ENCODE peak calls at places on chromosomes 11 and 22, in seven cellular contexts. A is K562, U is H1, I is GM12892, B is SK-N-SH, C is GM12878, L is HepG2. H is an unnamed sample.

GRCh38 chr11:655036-655726 is 18.1 kb downstream of the DRD4 start:
- DNase-seq in A (no peak), U (no peak), I (no peak), B (no peak), C (no peak), L (peak), H (no peak)

GRCh38 chr11:108221401-108221800 is 1.0 kb downstream of the NPAT start:
- DNase-seq in A (peak), U (no peak), I (no peak), B (no peak), C (no peak), L (no peak), H (no peak)

GRCh38 chr11:86765146-86765663 is 35.1 kb upstream of the PRSS23 start:
- DNase-seq in A (no peak), U (no peak), I (no peak), B (no peak), C (no peak), L (no peak), H (no peak)

GRCh38 chr11:66694056-66694410 is 16.3 kb upstream of the RBM4B start:
- DNase-seq in A (no peak), U (no peak), I (no peak), B (no peak), C (no peak), L (no peak), H (no peak)

GRCh38 chr11:117572129-117572528 is 224.9 kb downstream of the DSCAML1 start:
- DNase-seq in A (no peak), U (no peak), I (no peak), B (no peak), C (no peak), L (no peak), H (no peak)

GRCh38 chr11:105740164-105740903 is 130.5 kb downstream of the GRIA4 start:
- DNase-seq in A (no peak), U (no peak), I (no peak), B (no peak), C (peak), L (no peak), H (no peak)

GRCh38 chr11:118342503-118343161 is at the start of gene CD3D:
- DNase-seq in A (peak), U (no peak), I (no peak), B (no peak), C (no peak), L (peak), H (no peak)

GRCh38 chr11:68934321-68934645 is 30.6 kb downstream of the IGHMBP2 start:
- DNase-seq in A (no peak), U (no peak), I (no peak), B (no peak), C (no peak), L (no peak), H (no peak)

GRCh38 chr11:59611570-59612565 is 3.7 kb downstream of the OSBP start:
- DNase-seq in A (no peak), U (no peak), I (no peak), B (no peak), C (no peak), L (peak), H (no peak)

GRCh38 chr11:41404109-41404508 is 55.3 kb downstream of the LRRC4C start:
- DNase-seq in A (no peak), U (no peak), I (no peak), B (peak), C (no peak), L (no peak), H (no peak)

GRCh38 chr22:29801153-29801552 is 34.0 kb downstream of the UQCR10 start:
- DNase-seq in A (no peak), U (no peak), I (no peak), B (no peak), C (no peak), L (no peak), H (no peak)

GRCh38 chr11:113387605-113388211 is at the start of gene ANKK1:
- DNase-seq in A (peak), U (peak), I (no peak), B (peak), C (no peak), L (no peak), H (no peak)

GRCh38 chr11:67689178-67689577 is 14.8 kb upstream of the ALDH3B2 start:
- DNase-seq in A (no peak), U (no peak), I (no peak), B (no peak), C (no peak), L (no peak), H (no peak)

GRCh38 chr22:23033116-23033905 is 37.0 kb upstream of the GNAZ start:
- DNase-seq in A (no peak), U (no peak), I (no peak), B (no peak), C (no peak), L (no peak), H (no peak)

GRCh38 chr11:45285931-45286632 is at the start of gene SYT13:
- DNase-seq in A (no peak), U (peak), I (no peak), B (peak), C (no peak), L (no peak), H (no peak)

GRCh38 chr11:8577791-8578581 is 16.0 kb downstream of the STK33 start:
- DNase-seq in A (no peak), U (no peak), I (no peak), B (no peak), C (no peak), L (no peak), H (no peak)

GRCh38 chr22:49657275-49657973 is 170.2 kb downstream of the BRD1 start:
- DNase-seq in A (peak), U (no peak), I (peak), B (no peak), C (peak), L (no peak), H (peak)

GRCh38 chr11:31240340-31240904 is 129.1 kb downstream of the DCDC1 start:
- DNase-seq in A (peak), U (no peak), I (no peak), B (peak), C (no peak), L (peak), H (no peak)

GRCh38 chr11:23976776-23977380 is 520.0 kb upstream of the LUZP2 start:
- DNase-seq in A (no peak), U (no peak), I (no peak), B (no peak), C (no peak), L (no peak), H (no peak)

GRCh38 chr22:17606472-17606871 is 22.1 kb downstream of the ATP6V1E1 start:
- DNase-seq in A (no peak), U (no peak), I (no peak), B (peak), C (no peak), L (no peak), H (no peak)

GRCh38 chr11:8102296-8102915 is 21.4 kb downstream of the TUB start:
- DNase-seq in A (no peak), U (no peak), I (no peak), B (no peak), C (no peak), L (no peak), H (no peak)

GRCh38 chr11:128859563-128860441 is 7.3 kb downstream of the KCNJ1 start:
- DNase-seq in A (peak), U (peak), I (peak), B (peak), C (no peak), L (peak), H (peak)
- TF ChIP-seq TAF1 in A (no peak), U (no peak), I (no peak), B (no peak), C (no peak), L (no peak), H (no peak)

GRCh38 chr22:48410536-48410935 is 1417.1 kb downstream of the BRD1 start:
- DNase-seq in A (no peak), U (peak), I (no peak), B (no peak), C (no peak), L (no peak), H (no peak)
- TF ChIP-seq TAF1 in A (no peak), U (no peak), I (no peak), B (no peak), C (no peak), L (no peak), H (no peak)

DNA sequence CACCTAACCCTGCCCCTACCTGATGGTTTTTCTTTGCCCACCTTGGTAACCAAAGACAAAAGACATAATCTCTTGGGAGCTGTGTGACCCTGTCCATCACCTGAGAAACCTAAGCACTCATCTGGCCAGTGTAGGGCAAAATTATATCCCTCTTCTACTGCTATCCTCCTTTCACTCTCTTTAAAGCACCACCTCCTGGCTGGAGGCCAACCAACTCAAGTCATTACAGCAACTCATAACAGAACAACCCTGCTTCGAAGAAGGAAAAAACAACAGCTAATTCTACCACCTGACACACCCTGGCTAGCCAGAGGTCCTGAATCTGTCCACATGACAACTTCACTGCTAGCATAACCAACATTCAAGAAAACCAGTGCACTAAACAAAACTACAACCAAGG is 45.5 kb downstream of the GAS2 start:
- DNase-seq in A (no peak), U (no peak), I (no peak), B (no peak), C (no peak), L (no peak), H (no peak)
- TF ChIP-seq TAF1 in A (no peak), U (no peak), I (no peak), B (no peak), C (no peak), L (no peak), H (no peak)

GRCh38 chr22:36548606-36549005 is 19.6 kb upstream of the EIF3D start:
- DNase-seq in A (no peak), U (no peak), I (no peak), B (no peak), C (no peak), L (no peak), H (no peak)

GRCh38 chr22:36546932-36547331 is 18.0 kb upstream of the EIF3D start:
- DNase-seq in A (no peak), U (no peak), I (no peak), B (no peak), C (no peak), L (peak), H (no peak)

GRCh38 chr22:36546092-36546804 is 17.3 kb upstream of the EIF3D start:
- DNase-seq in A (peak), U (peak), I (no peak), B (peak), C (no peak), L (peak), H (peak)

GRCh38 chr22:36551096-36551495 is 22.1 kb upstream of the EIF3D start:
- DNase-seq in A (no peak), U (no peak), I (no peak), B (no peak), C (no peak), L (no peak), H (no peak)

GRCh38 chr22:36549033-36549432 is 20.1 kb upstream of the EIF3D start:
- DNase-seq in A (no peak), U (no peak), I (no peak), B (no peak), C (no peak), L (no peak), H (no peak)
- TF ChIP-seq TAF1 in A (no peak), U (no peak), I (no peak), B (no peak), C (no peak), L (no peak), H (no peak)

GRCh38 chr11:10325398-10326079 is 20.7 kb downstream of the ADM start:
- DNase-seq in A (no peak), U (no peak), I (no peak), B (no peak), C (no peak), L (no peak), H (no peak)
- TF ChIP-seq TAF1 in A (no peak), U (no peak), I (no peak), B (no peak), C (no peak), L (no peak), H (no peak)

DNA sequence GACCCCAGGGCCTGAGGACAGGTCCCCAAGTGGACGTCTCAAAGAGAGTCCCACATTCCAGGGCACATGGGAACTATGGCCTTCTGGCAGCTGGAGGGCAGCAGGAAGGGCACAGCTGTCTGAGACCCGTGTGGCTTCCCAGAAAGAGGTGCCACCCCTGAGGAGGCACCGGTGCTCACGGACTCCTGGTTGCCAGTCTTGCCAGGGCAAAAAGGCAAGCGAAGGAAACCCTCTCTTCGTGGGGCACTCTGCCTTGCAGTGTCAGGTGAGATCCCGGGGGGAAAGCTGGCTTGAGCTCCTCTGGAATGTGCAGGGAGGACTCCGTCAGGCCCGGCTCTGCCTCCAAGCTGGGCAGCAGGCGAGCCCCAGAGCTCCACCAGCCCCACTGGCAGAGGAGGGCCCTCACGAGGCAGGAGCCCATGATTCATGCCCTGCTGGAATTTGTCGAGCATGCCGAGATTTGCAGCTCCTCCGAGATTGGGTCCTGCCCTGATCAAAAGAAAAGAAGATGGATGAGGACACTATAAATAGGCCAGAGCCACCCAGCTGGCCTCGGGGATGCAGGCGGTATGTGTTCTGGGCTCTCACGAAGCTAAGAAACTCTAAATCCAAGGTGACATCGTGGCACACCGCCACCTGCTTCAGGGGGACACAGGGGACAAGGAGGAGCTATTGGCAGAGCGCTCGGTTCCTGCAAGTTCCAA is 9.9 kb upstream of the CELSR1 start:
- DNase-seq in A (no peak), U (no peak), I (no peak), B (no peak), C (no peak), L (no peak), H (no peak)
- TF ChIP-seq TAF1 in A (no peak), U (no peak), I (no peak), B (no peak), C (no peak), L (no peak), H (no peak)

GRCh38 chr22:24730864-24731263 is 43.7 kb downstream of the PIWIL3 start:
- DNase-seq in A (no peak), U (no peak), I (no peak), B (no peak), C (no peak), L (peak), H (no peak)

GRCh38 chr22:24731786-24732185 is 42.7 kb downstream of the PIWIL3 start:
- DNase-seq in A (no peak), U (no peak), I (no peak), B (no peak), C (no peak), L (no peak), H (no peak)

GRCh38 chr22:24727218-24727851 is 47.2 kb downstream of the PIWIL3 start:
- DNase-seq in A (peak), U (no peak), I (no peak), B (peak), C (no peak), L (peak), H (no peak)

GRCh38 chr22:24726848-24727217 is 47.7 kb downstream of the PIWIL3 start:
- DNase-seq in A (no peak), U (no peak), I (no peak), B (no peak), C (no peak), L (no peak), H (no peak)

DNA sequence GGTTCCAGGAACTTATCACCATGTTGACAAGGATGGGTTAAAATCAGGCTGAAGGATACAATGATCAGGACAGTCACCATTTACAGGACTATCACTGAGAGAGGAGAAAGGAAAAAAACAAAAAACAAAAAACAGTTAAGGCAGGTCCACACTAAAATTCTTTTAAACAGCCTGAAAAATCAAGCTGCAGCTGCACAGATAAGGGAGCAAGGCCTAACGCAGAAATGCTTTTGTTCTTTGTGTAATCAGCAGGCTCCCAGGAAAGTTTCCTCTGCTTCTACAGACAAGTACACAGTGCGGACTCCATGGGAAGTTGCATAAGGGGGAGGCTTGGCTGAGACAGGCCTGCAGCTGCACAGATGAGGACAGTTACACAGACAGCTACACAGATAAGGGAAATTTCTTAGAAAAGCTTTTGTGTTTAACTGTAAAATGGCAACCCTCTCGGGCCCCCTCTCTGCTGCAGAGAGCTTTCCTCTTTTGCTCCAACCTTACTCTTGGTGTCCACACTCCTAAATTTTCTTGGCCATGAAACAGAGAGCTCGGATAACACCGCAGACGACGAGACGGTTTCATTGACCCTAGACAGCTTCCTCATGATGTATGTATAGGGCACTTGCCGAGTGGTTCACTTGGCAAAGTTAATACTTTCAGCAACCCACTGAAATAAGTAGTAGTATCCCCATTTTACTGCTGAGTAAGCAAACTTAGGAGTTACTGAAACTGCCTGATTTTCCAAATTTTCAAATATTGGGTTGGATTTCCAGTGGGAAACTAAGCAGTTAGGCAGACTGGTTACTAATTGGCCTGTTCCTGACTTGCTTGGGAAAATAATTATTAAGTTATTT is 45.5 kb downstream of the PIWIL3 start:
- DNase-seq in A (peak), U (no peak), I (no peak), B (peak), C (no peak), L (peak), H (no peak)
- TF ChIP-seq TAF1 in A (peak), U (no peak), I (no peak), B (no peak), C (no peak), L (no peak), H (no peak)

H was measured in GM12891.